ENCODE peak calls at places on chromosome 14, in eight cellular contexts. One of them, this sample, is unnamed.

GRCh38 chr14:47626151-47627035 is 49.0 kb downstream of the MDGA2 start:
- DNase-seq in GM12865: no peak
- DNase-seq in upper lobe of right lung: no peak
- DNase-seq in lower leg skin: no peak
- DNase-seq in brain microvascular endothelial cell: no peak
- DNase-seq in K562: no peak
- DNase-seq in body of pancreas: no peak
- DNase-seq in A549: no peak
- DNase-seq in this sample: no peak

GRCh38 chr14:93480867-93481266 is 50.1 kb downstream of the UNC79 start:
- DNase-seq in GM12865: no peak
- DNase-seq in upper lobe of right lung: no peak
- DNase-seq in lower leg skin: no peak
- DNase-seq in brain microvascular endothelial cell: no peak
- DNase-seq in K562: no peak
- DNase-seq in body of pancreas: no peak
- DNase-seq in A549: no peak
- DNase-seq in this sample: no peak

GRCh38 chr14:94132285-94132887 is 3.0 kb upstream of the IFI27L2 start:
- DNase-seq in GM12865: peak
- DNase-seq in upper lobe of right lung: no peak
- DNase-seq in lower leg skin: no peak
- DNase-seq in brain microvascular endothelial cell: peak
- DNase-seq in K562: no peak
- DNase-seq in body of pancreas: peak
- DNase-seq in A549: peak
- DNase-seq in this sample: peak

GRCh38 chr14:29643415-29644206 is 284.0 kb downstream of the PRKD1 start:
- DNase-seq in GM12865: no peak
- DNase-seq in upper lobe of right lung: no peak
- DNase-seq in lower leg skin: no peak
- DNase-seq in brain microvascular endothelial cell: no peak
- DNase-seq in K562: peak
- DNase-seq in body of pancreas: no peak
- DNase-seq in A549: no peak
- DNase-seq in this sample: peak

GRCh38 chr14:52241102-52241793 is 26.2 kb upstream of the PTGDR start:
- DNase-seq in GM12865: no peak
- DNase-seq in upper lobe of right lung: no peak
- DNase-seq in lower leg skin: no peak
- DNase-seq in brain microvascular endothelial cell: peak
- DNase-seq in K562: no peak
- DNase-seq in body of pancreas: no peak
- DNase-seq in A549: no peak
- DNase-seq in this sample: peak

GRCh38 chr14:74647061-74647833 is 35.2 kb upstream of the LTBP2 start:
- DNase-seq in GM12865: no peak
- DNase-seq in upper lobe of right lung: no peak
- DNase-seq in lower leg skin: peak
- DNase-seq in brain microvascular endothelial cell: no peak
- DNase-seq in K562: no peak
- DNase-seq in body of pancreas: no peak
- DNase-seq in A549: no peak
- DNase-seq in this sample: no peak

GRCh38 chr14:86574778-86575129 is 1044.8 kb downstream of the FLRT2 start:
- DNase-seq in GM12865: no peak
- DNase-seq in upper lobe of right lung: no peak
- DNase-seq in lower leg skin: no peak
- DNase-seq in brain microvascular endothelial cell: no peak
- DNase-seq in K562: no peak
- DNase-seq in body of pancreas: no peak
- DNase-seq in A549: no peak
- DNase-seq in this sample: no peak

GRCh38 chr14:102055181-102055901 is 31.5 kb downstream of the HSP90AA1 start:
- DNase-seq in GM12865: no peak
- DNase-seq in upper lobe of right lung: no peak
- DNase-seq in lower leg skin: no peak
- DNase-seq in brain microvascular endothelial cell: peak
- DNase-seq in K562: no peak
- DNase-seq in body of pancreas: peak
- DNase-seq in A549: no peak
- DNase-seq in this sample: peak

GRCh38 chr14:64293976-64294671 is at the start of gene ESR2:
- DNase-seq in GM12865: peak
- DNase-seq in upper lobe of right lung: peak
- DNase-seq in lower leg skin: no peak
- DNase-seq in brain microvascular endothelial cell: peak
- DNase-seq in K562: peak
- DNase-seq in body of pancreas: peak
- DNase-seq in A549: peak
- DNase-seq in this sample: peak

GRCh38 chr14:81533536-81534343 is at the start of gene SEL1L:
- DNase-seq in GM12865: peak
- DNase-seq in upper lobe of right lung: peak
- DNase-seq in lower leg skin: peak
- DNase-seq in brain microvascular endothelial cell: peak
- DNase-seq in K562: peak
- DNase-seq in body of pancreas: peak
- DNase-seq in A549: peak
- DNase-seq in this sample: peak

GRCh38 chr14:32436993-32437392 is 107.9 kb downstream of the AKAP6 start:
- DNase-seq in GM12865: no peak
- DNase-seq in upper lobe of right lung: no peak
- DNase-seq in lower leg skin: no peak
- DNase-seq in brain microvascular endothelial cell: no peak
- DNase-seq in K562: no peak
- DNase-seq in body of pancreas: no peak
- DNase-seq in A549: no peak
- DNase-seq in this sample: no peak

GRCh38 chr14:24578558-24578957 is 2.5 kb upstream of the CTSG start:
- DNase-seq in GM12865: no peak
- DNase-seq in upper lobe of right lung: no peak
- DNase-seq in lower leg skin: no peak
- DNase-seq in brain microvascular endothelial cell: no peak
- DNase-seq in K562: no peak
- DNase-seq in body of pancreas: no peak
- DNase-seq in A549: no peak
- DNase-seq in this sample: no peak

GRCh38 chr14:20714593-20715250 is 26.2 kb downstream of the ANG start:
- DNase-seq in GM12865: no peak
- DNase-seq in upper lobe of right lung: peak
- DNase-seq in lower leg skin: peak
- DNase-seq in brain microvascular endothelial cell: peak
- DNase-seq in K562: no peak
- DNase-seq in body of pancreas: peak
- DNase-seq in A549: no peak
- DNase-seq in this sample: peak

GRCh38 chr14:67420102-67420739 is 8.3 kb upstream of the PLEK2 start:
- DNase-seq in GM12865: peak
- DNase-seq in upper lobe of right lung: no peak
- DNase-seq in lower leg skin: no peak
- DNase-seq in brain microvascular endothelial cell: no peak
- DNase-seq in K562: peak
- DNase-seq in body of pancreas: peak
- DNase-seq in A549: no peak
- DNase-seq in this sample: no peak

DNA sequence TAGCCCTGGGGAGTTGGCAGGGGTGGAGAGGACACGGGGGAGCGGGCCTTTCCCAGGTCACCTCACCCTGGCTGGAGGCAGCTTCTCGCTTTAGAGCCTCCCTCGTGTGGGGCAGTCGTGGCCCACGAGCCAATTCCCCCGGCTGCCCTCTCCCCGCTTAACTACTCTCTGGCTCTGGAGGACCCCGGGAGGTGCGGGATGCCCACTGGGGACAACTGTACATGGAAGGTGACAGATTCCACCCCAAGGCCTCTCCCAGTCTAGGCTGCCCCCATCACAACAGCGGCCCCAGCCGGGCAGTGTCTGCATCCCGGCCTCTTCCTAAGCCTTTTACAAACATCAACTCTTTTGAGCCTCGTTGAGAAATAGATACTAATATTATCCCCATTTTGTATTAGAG is 78.1 kb downstream of the KIF26A start:
- DNase-seq in GM12865: no peak
- DNase-seq in upper lobe of right lung: no peak
- DNase-seq in lower leg skin: no peak
- DNase-seq in brain microvascular endothelial cell: no peak
- DNase-seq in K562: no peak
- DNase-seq in body of pancreas: no peak
- DNase-seq in A549: no peak
- DNase-seq in this sample: no peak
- TF ChIP-seq CTCF in GM12865: no peak
- TF ChIP-seq CTCF in upper lobe of right lung: no peak
- TF ChIP-seq CTCF in lower leg skin: no peak
- TF ChIP-seq CTCF in brain microvascular endothelial cell: no peak
- TF ChIP-seq CTCF in K562: no peak
- TF ChIP-seq CTCF in body of pancreas: no peak
- TF ChIP-seq CTCF in A549: no peak
- TF ChIP-seq CTCF in this sample: no peak

DNA sequence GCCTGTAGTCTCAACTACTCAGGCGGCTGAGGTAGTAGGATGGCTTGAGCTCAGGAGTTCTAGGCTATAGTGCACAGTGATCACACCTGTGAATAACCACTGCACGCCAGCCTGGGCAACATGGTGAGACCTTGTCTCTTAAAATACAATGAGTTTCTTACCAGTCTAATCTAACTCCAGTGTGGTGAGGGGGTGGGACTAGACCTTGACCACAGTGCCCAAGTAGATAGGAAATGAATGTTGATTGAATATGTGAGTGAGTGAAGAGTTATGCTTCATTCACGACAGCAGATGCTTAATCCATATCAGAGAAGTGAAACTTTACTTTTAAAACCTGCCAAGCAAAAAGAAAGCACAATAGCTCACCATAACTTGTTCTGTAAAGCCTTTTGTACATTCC is 11.2 kb upstream of the AK7 start:
- DNase-seq in GM12865: peak
- DNase-seq in upper lobe of right lung: no peak
- DNase-seq in lower leg skin: no peak
- DNase-seq in brain microvascular endothelial cell: no peak
- DNase-seq in K562: no peak
- DNase-seq in body of pancreas: no peak
- DNase-seq in A549: no peak
- DNase-seq in this sample: no peak
- H3K4me3 ChIP-seq in GM12865: no peak
- H3K4me3 ChIP-seq in upper lobe of right lung: no peak
- H3K4me3 ChIP-seq in lower leg skin: no peak
- H3K4me3 ChIP-seq in brain microvascular endothelial cell: no peak
- H3K4me3 ChIP-seq in K562: no peak
- H3K4me3 ChIP-seq in body of pancreas: no peak
- H3K4me3 ChIP-seq in A549: no peak
- H3K4me3 ChIP-seq in this sample: no peak

GRCh38 chr14:39109893-39110715 is 4.0 kb upstream of the GEMIN2 start:
- DNase-seq in GM12865: peak
- DNase-seq in upper lobe of right lung: no peak
- DNase-seq in lower leg skin: no peak
- DNase-seq in brain microvascular endothelial cell: no peak
- DNase-seq in K562: peak
- DNase-seq in body of pancreas: peak
- DNase-seq in A549: no peak
- DNase-seq in this sample: no peak

GRCh38 chr14:39102969-39103957 is at the start of gene SEC23A:
- DNase-seq in GM12865: peak
- DNase-seq in upper lobe of right lung: peak
- DNase-seq in lower leg skin: peak
- DNase-seq in brain microvascular endothelial cell: peak
- DNase-seq in K562: peak
- DNase-seq in body of pancreas: peak
- DNase-seq in A549: peak
- DNase-seq in this sample: peak

GRCh38 chr14:39102265-39102968 is 618 bp downstream of the SEC23A start:
- DNase-seq in GM12865: no peak
- DNase-seq in upper lobe of right lung: no peak
- DNase-seq in lower leg skin: no peak
- DNase-seq in brain microvascular endothelial cell: peak
- DNase-seq in K562: peak
- DNase-seq in body of pancreas: peak
- DNase-seq in A549: peak
- DNase-seq in this sample: peak

GRCh38 chr14:39108791-39109190 is 5.3 kb upstream of the GEMIN2 start:
- DNase-seq in GM12865: no peak
- DNase-seq in upper lobe of right lung: no peak
- DNase-seq in lower leg skin: no peak
- DNase-seq in brain microvascular endothelial cell: no peak
- DNase-seq in K562: no peak
- DNase-seq in body of pancreas: no peak
- DNase-seq in A549: no peak
- DNase-seq in this sample: no peak

DNA sequence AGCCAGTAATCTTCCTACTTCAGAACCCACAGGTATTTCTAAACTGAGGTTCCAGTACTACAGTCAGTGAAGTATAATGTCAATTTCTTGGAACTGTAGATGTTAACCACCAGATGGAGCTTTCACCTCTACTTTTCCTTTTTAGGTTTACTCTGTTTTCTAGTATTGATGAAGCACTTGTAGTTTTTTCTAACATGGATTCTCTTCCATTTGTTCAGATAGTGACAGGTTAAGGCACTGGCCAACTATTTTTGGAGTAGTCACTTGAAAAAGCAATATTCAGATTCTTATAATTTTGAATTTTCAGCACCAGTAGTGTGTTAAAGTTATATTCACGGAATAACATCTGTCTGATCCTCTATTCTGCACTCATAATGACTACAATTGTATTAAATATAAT is 4.6 kb upstream of the SEC23A start:
- DNase-seq in GM12865: peak
- DNase-seq in upper lobe of right lung: no peak
- DNase-seq in lower leg skin: no peak
- DNase-seq in brain microvascular endothelial cell: no peak
- DNase-seq in K562: peak
- DNase-seq in body of pancreas: no peak
- DNase-seq in A549: peak
- DNase-seq in this sample: peak
- TF ChIP-seq CTCF in GM12865: peak
- TF ChIP-seq CTCF in upper lobe of right lung: peak
- TF ChIP-seq CTCF in lower leg skin: no peak
- TF ChIP-seq CTCF in brain microvascular endothelial cell: peak
- TF ChIP-seq CTCF in K562: peak
- TF ChIP-seq CTCF in body of pancreas: peak
- TF ChIP-seq CTCF in A549: peak
- TF ChIP-seq CTCF in this sample: peak

GRCh38 chr14:106276326-106277267 is 750.2 kb downstream of the TMEM121 start:
- DNase-seq in GM12865: no peak
- DNase-seq in upper lobe of right lung: no peak
- DNase-seq in lower leg skin: no peak
- DNase-seq in brain microvascular endothelial cell: no peak
- DNase-seq in K562: no peak
- DNase-seq in body of pancreas: no peak
- DNase-seq in A549: no peak
- DNase-seq in this sample: no peak
- H3K4me3 ChIP-seq in GM12865: no peak
- H3K4me3 ChIP-seq in upper lobe of right lung: no peak
- H3K4me3 ChIP-seq in lower leg skin: no peak
- H3K4me3 ChIP-seq in brain microvascular endothelial cell: no peak
- H3K4me3 ChIP-seq in K562: no peak
- H3K4me3 ChIP-seq in body of pancreas: no peak
- H3K4me3 ChIP-seq in A549: no peak
- H3K4me3 ChIP-seq in this sample: no peak

GRCh38 chr14:70257526-70257925 is 68.8 kb upstream of the SLC8A3 start:
- DNase-seq in GM12865: peak
- DNase-seq in upper lobe of right lung: no peak
- DNase-seq in lower leg skin: no peak
- DNase-seq in brain microvascular endothelial cell: no peak
- DNase-seq in K562: peak
- DNase-seq in body of pancreas: no peak
- DNase-seq in A549: no peak
- DNase-seq in this sample: no peak
- TF ChIP-seq CTCF in GM12865: peak
- TF ChIP-seq CTCF in upper lobe of right lung: peak
- TF ChIP-seq CTCF in lower leg skin: no peak
- TF ChIP-seq CTCF in brain microvascular endothelial cell: peak
- TF ChIP-seq CTCF in K562: peak
- TF ChIP-seq CTCF in body of pancreas: no peak
- TF ChIP-seq CTCF in A549: peak
- TF ChIP-seq CTCF in this sample: no peak